ENCODE peak calls at places on chromosome 1, in nine cellular contexts. E, B, R, L, Y, J, U, I and C are unnamed samples.

GRCh38 chr1:182120411-182121258 is 59.1 kb upstream of the ZNF648 start:
- DNase-seq in B (peak), E (peak), Y (no peak), J (no peak), R (no peak), U (peak), I (no peak), L (peak), C (no peak)

GRCh38 chr1:30272288-30273020 is 450.9 kb downstream of the MATN1 start:
- DNase-seq in Y (no peak), L (no peak), R (no peak), B (no peak), J (no peak), I (no peak), E (no peak), U (no peak), C (no peak)

GRCh38 chr1:234405676-234406075 is 32.4 kb downstream of the COA6 start:
- DNase-seq in J (no peak), E (no peak), I (no peak), R (no peak), B (no peak), L (no peak), U (no peak), Y (no peak), C (no peak)

GRCh38 chr1:213989071-213989739 is 1.4 kb downstream of the PROX1 start:
- DNase-seq in R (no peak), I (no peak), L (no peak), B (no peak), J (no peak), E (no peak), Y (peak), U (no peak), C (no peak)

GRCh38 chr1:24022611-24023359 is 42.7 kb upstream of the SRSF10 start:
- DNase-seq in J (peak), U (peak), Y (no peak), E (no peak), B (peak), I (no peak), L (peak), R (no peak), C (no peak)

GRCh38 chr1:214249651-214250050 is 31.3 kb upstream of the SMYD2 start:
- DNase-seq in Y (no peak), R (no peak), B (no peak), I (no peak), E (no peak), L (no peak), J (no peak), U (no peak), C (no peak)

GRCh38 chr1:160949881-160950280 is 4.7 kb downstream of the ITLN2 start:
- DNase-seq in B (no peak), Y (no peak), I (no peak), J (no peak), U (no peak), L (no peak), R (no peak), E (no peak), C (no peak)

GRCh38 chr1:39570477-39571177 is 6.0 kb downstream of the PABPC4 start:
- DNase-seq in R (no peak), L (no peak), J (no peak), B (no peak), E (no peak), I (no peak), Y (no peak), U (no peak), C (no peak)

GRCh38 chr1:182339684-182340083 is 51.9 kb downstream of the GLUL start:
- DNase-seq in R (no peak), Y (no peak), U (no peak), L (no peak), B (no peak), J (no peak), E (no peak), I (no peak), C (no peak)

GRCh38 chr1:235650341-235651169 is 971 bp upstream of the GNG4 start:
- DNase-seq in B (no peak), J (no peak), R (peak), E (no peak), I (no peak), L (no peak), U (no peak), Y (peak), C (peak)